ENCODE peak calls at places on chromosomes 3 and 15, in four cellular contexts. S is cardiac muscle cell, Y is gastrocnemius medialis, X is colonic mucosa. G is an unnamed sample.

GRCh38 chr3:354433-354832 is 157.9 kb downstream of the CHL1 start:
- DNase-seq in Y (no peak), X (peak; percentile 31), S (peak; percentile 38), G (no peak)

GRCh38 chr3:15646924-15647511 is 45.5 kb downstream of the BTD start:
- DNase-seq in Y (peak; percentile 62), S (peak; percentile 95), X (no peak), G (no peak)

GRCh38 chr3:73658227-73658626 is 33.5 kb upstream of the PDZRN3 start:
- DNase-seq in Y (no peak), S (no peak), X (no peak), G (no peak)

GRCh38 chr3:10936686-10937085 is 55.9 kb upstream of the SLC6A1 start:
- DNase-seq in Y (no peak), X (no peak), S (no peak), G (no peak)

GRCh38 chr15:67172172-67172571 is 82.3 kb downstream of the AAGAB start:
- DNase-seq in X (no peak), S (no peak), Y (peak; percentile 10), G (no peak)

GRCh38 chr3:128076783-128077624 is 24.8 kb downstream of the SEC61A1 start:
- DNase-seq in S (no peak), X (no peak), Y (no peak), G (no peak)

GRCh38 chr3:170232266-170232665 is 10.0 kb downstream of the PRKCI start:
- DNase-seq in X (no peak), Y (no peak), S (peak; percentile 26), G (no peak)

GRCh38 chr3:107990926-107991325 is 99.9 kb downstream of the CD47 start:
- DNase-seq in X (no peak), S (no peak), Y (no peak), G (no peak)

GRCh38 chr3:127135241-127136023 is 57.5 kb upstream of the PRR23E start:
- DNase-seq in S (peak; percentile 32), X (no peak), Y (no peak), G (no peak)

GRCh38 chr3:126035362-126036050 is 48.4 kb downstream of the SLC41A3 start:
- DNase-seq in X (peak; percentile 4), Y (no peak), S (no peak), G (no peak)

GRCh38 chr3:141994856-141995255 is 118.4 kb downstream of the ATP1B3 start:
- DNase-seq in Y (no peak), S (no peak), X (no peak), G (no peak)

GRCh38 chr3:30282052-30282708 is 324.2 kb upstream of the TGFBR2 start:
- DNase-seq in S (peak; percentile 82), X (no peak), Y (no peak), G (no peak)

GRCh38 chr15:78727561-78727960 is 83.7 kb downstream of the ADAMTS7 start:
- DNase-seq in S (peak; percentile 20), Y (no peak), X (no peak), G (no peak)

GRCh38 chr3:126986001-126986400 is 3.1 kb downstream of the PLXNA1 start:
- DNase-seq in X (no peak), Y (no peak), S (peak; percentile 37), G (no peak)

GRCh38 chr3:113157408-113157980 is 53.9 kb upstream of the BOC start:
- DNase-seq in X (no peak), Y (peak; percentile 52), S (peak; percentile 14), G (no peak)

GRCh38 chr3:142914286-142914811 is 25.5 kb upstream of the PCOLCE2 start:
- DNase-seq in Y (no peak), X (no peak), S (no peak), G (no peak)

GRCh38 chr3:14413381-14414071 is 11.1 kb downstream of the SLC6A6 start:
- DNase-seq in S (no peak), Y (no peak), X (no peak), G (no peak)

GRCh38 chr3:183437696-183438564 is 9.5 kb upstream of the MCF2L2 start:
- DNase-seq in X (no peak), Y (no peak), S (no peak), G (no peak)

GRCh38 chr3:106688463-106688862 is 688.8 kb upstream of the CCDC54 start:
- DNase-seq in X (no peak), Y (peak; percentile 33), S (peak; percentile 92), G (no peak)

GRCh38 chr3:188915137-188915536 is 256.6 kb upstream of the TPRG1 start:
- DNase-seq in Y (no peak), X (no peak), S (peak; percentile 52), G (no peak)

GRCh38 chr3:56251343-56251945 is 216.8 kb downstream of the ERC2 start:
- DNase-seq in X (peak; percentile 44), S (peak; percentile 72), Y (peak; percentile 12), G (no peak)

GRCh38 chr15:72487070-72487797 is 13.1 kb downstream of the ARIH1 start:
- DNase-seq in Y (no peak), S (peak; percentile 18), X (no peak), G (no peak)

GRCh38 chr15:40844543-40844981 is 714 bp downstream of the SPINT1 start:
- DNase-seq in Y (no peak), X (no peak), S (no peak), G (peak; percentile 40)

GRCh38 chr15:87267798-87268197 is 988.7 kb downstream of the NTRK3 start:
- DNase-seq in Y (no peak), S (peak; percentile 72), X (no peak), G (no peak)

GRCh38 chr3:171285287-171285686 is 174.9 kb downstream of the TNIK start:
- DNase-seq in X (no peak), S (no peak), Y (no peak), G (no peak)

GRCh38 chr15:72999586-72999985 is 52.7 kb upstream of the NEO1 start:
- DNase-seq in S (no peak), X (no peak), Y (peak; percentile 38), G (no peak)

GRCh38 chr3:17979248-17979647 is 236.8 kb upstream of the TBC1D5 start:
- DNase-seq in Y (no peak), X (no peak), S (peak; percentile 9), G (no peak)

GRCh38 chr15:52790166-52790708 is at the start of gene ONECUT1:
- DNase-seq in Y (no peak), X (peak; percentile 44), S (peak; percentile 61), G (peak; percentile 87)

GRCh38 chr15:39657714-39658113 is 76.8 kb downstream of the THBS1 start:
- DNase-seq in S (peak; percentile 67), X (no peak), Y (no peak), G (no peak)

GRCh38 chr3:120743081-120743365 is 479 bp downstream of the GTF2E1 start:
- DNase-seq in S (no peak), Y (no peak), X (no peak), G (no peak)

GRCh38 chr3:52679811-52680210 is 5.9 kb downstream of the PBRM1 start:
- DNase-seq in S (peak; percentile 66), Y (no peak), X (no peak), G (no peak)

GRCh38 chr3:52678265-52678927 is 7.3 kb downstream of the PBRM1 start:
- DNase-seq in Y (no peak), S (no peak), X (no peak), G (no peak)

GRCh38 chr3:52681610-52682009 is 4.1 kb downstream of the PBRM1 start:
- DNase-seq in X (no peak), S (no peak), Y (no peak), G (no peak)

GRCh38 chr3:52682016-52682415 is 3.7 kb downstream of the PBRM1 start:
- DNase-seq in X (no peak), Y (no peak), S (peak; percentile 84), G (peak; percentile 79)

DNA sequence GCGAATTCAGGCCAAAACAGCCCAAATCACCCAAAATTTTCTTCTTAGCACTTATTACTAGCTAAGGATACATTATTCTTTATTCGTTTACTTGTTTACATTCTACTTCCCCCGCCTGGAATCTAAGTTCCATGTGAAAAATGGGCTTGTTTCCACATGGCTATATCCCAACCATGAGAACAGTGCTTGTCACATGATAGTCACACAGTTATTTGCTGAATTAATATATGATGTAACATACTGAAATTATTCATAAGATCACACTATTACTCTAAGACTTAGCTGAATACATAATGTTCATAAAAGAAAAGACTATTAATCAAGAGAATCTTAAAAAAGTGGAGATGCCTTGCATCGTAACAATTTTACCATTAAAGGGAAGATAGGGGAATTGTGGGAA is 6.6 kb downstream of the PBRM1 start:
- DNase-seq in S (peak; percentile 53), X (no peak), Y (no peak), G (no peak)
- H3K4me1 ChIP-seq in S (peaks cover 11% of the 10 kb centered on the region), X (peaks cover 4% of the 10 kb centered on the region), Y (peaks cover 37% of the 10 kb centered on the region), G (no peaks in the 10 kb centered on the region)

GRCh38 chr3:46107682-46108081 is 80.4 kb upstream of the XCR1 start:
- DNase-seq in Y (no peak), X (no peak), S (no peak), G (no peak)

GRCh38 chr3:46104706-46105105 is 77.4 kb upstream of the XCR1 start:
- DNase-seq in Y (no peak), X (no peak), S (no peak), G (no peak)

GRCh38 chr3:46102780-46103130 is 75.5 kb upstream of the XCR1 start:
- DNase-seq in Y (no peak), S (no peak), X (no peak), G (no peak)

GRCh38 chr3:46102059-46102779 is 74.9 kb upstream of the XCR1 start:
- DNase-seq in Y (no peak), S (no peak), X (no peak), G (no peak)

DNA sequence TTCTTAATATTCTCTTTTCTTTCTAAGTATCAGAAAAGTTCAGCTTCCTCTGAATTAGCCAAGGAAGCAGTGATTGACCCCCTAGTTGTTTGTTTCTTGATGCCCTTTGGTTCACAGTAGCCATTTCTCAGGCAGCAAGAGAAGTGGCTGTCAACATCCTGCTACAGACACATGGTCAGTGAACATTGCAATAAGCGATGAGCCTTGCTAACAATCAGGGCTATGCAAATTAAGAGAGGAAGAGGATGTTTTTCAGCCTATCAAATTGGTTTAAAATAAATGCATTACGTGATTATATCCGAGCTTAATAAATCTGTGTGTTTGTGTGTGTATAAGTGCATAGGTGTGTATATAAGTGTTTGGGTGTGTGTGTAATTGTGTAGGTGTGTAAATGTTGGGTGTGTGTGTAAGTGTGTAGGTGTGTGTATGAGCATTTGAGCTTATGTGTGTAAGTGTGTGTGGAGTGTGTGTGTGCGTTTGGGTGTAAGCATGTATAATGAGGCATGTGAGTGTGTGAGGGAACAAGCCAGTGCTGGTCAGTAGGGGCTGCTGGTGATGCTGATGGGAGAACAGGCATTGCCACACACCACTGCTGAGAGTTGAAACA is 78.1 kb upstream of the XCR1 start:
- DNase-seq in S (no peak), Y (no peak), X (no peak), G (no peak)
- H3K4me1 ChIP-seq in S (no peaks in the 10 kb centered on the region), Y (no peaks in the 10 kb centered on the region), X (peaks cover 2% of the 10 kb centered on the region), G (no peaks in the 10 kb centered on the region)

GRCh38 chr3:50574280-50574831 is 5.0 kb downstream of the HEMK1 start:
- DNase-seq in X (no peak), S (no peak), Y (no peak), G (no peak)
- H3K4me1 ChIP-seq in X (no peaks in the 10 kb centered on the region), S (peaks cover 3% of the 10 kb centered on the region), Y (peaks cover 18% of the 10 kb centered on the region), G (no peaks in the 10 kb centered on the region)

DNA sequence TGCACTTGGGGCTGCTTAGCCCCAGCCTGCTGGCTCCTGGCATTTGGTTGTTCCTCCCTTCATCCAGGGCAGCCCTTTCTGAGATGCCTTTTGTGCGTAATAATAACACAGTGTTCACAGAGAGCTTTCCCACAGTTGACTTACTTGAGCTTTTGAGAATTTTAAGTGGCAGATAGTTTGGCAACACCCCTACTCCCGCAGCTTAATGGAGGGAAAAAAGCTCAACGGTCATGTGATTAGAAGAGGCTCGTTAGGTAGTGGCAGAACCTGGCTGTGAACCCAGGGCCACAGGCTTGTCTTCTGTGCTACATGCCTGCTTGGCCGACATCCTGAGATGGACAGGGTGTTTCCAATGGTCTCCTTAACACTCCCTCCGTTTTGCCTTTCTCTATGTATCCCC is 4.7 kb downstream of the KBTBD13 start:
- DNase-seq in S (no peak), Y (no peak), X (no peak), G (no peak)
- H3K4me1 ChIP-seq in S (peaks cover 44% of the 10 kb centered on the region), Y (peaks cover 24% of the 10 kb centered on the region), X (peaks cover 8% of the 10 kb centered on the region), G (no peaks in the 10 kb centered on the region)